ENCODE peak calls at places on chromosome 10, in five cellular contexts. F is transverse colon, V is H1, D is ovary, H is GM12878. B is an unnamed sample.

GRCh38 chr10:62937674-62938073 is 121.5 kb upstream of the EGR2 start:
- DNase-seq in F (no peak), V (no peak), D (no peak), H (no peak), B (no peak)

GRCh38 chr10:44400553-44400952 is 15.7 kb upstream of the CXCL12 start:
- DNase-seq in F (no peak), V (no peak), D (no peak), H (no peak), B (no peak)

GRCh38 chr10:62250594-62251198 is 17.9 kb downstream of the RTKN2 start:
- DNase-seq in F (no peak), V (no peak), D (no peak), H (no peak), B (no peak)

GRCh38 chr10:5893321-5893720 is 3.3 kb downstream of the FBH1 start:
- DNase-seq in F (no peak), V (no peak), D (no peak), H (no peak), B (no peak)

GRCh38 chr10:59176241-59177030 is at the start of gene PHYHIPL:
- DNase-seq in F (no peak), V (no peak), D (peak; percentile 36), H (no peak), B (no peak)

GRCh38 chr10:10927608-10928007 is 90.1 kb upstream of the CELF2 start:
- DNase-seq in F (no peak), V (no peak), D (no peak), H (no peak), B (no peak)

GRCh38 chr10:63166742-63167258 is 33.7 kb downstream of the NRBF2 start:
- DNase-seq in F (no peak), V (no peak), D (no peak), H (peak; percentile 33), B (no peak)

GRCh38 chr10:7258948-7259523 is 151.8 kb downstream of the SFMBT2 start:
- DNase-seq in F (peak; percentile 30), V (no peak), D (no peak), H (no peak), B (no peak)

GRCh38 chr10:43353495-43354324 is 17.7 kb upstream of the FXYD4 start:
- DNase-seq in F (no peak), V (no peak), D (no peak), H (no peak), B (no peak)

DNA sequence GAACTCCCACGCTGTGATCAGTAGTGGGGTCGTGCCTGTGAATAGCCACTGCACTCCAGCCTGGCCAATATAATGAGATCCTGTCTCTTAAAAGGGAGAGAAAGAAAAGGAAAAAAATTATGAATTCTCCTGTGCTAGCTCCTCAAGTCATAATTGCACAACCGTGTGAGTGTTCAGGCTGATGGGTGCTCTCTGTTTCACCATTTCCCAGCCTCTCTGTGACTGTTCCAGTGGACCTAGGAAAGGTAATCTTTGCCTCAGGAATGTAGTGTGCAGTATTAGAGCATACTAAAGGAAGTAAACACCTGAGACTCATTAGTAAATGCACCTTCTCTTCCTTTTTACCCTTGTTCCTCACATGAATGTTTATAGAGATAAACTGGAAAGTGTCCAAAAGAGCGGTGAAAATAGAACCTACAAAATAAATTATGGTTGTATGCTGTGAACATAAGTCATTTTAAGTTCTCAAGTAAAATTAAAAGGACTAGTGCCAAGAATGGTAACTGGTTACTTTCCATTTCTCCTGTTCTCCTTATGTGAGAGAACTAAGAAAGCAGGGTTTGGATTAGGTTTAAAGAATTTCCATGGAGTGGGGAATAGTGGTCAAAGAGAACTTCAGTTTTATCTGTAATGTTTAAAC is 42.7 kb downstream of the INPP5F start:
- DNase-seq in F (no peak), V (no peak), D (no peak), H (no peak), B (no peak)
- H3K4me1 ChIP-seq in F (peaks cover 8% of the 10 kb centered on the region), V (peaks cover 2% of the 10 kb centered on the region), D (peaks cover 2% of the 10 kb centered on the region), H (no peaks in the 10 kb centered on the region), B (no peaks in the 10 kb centered on the region)

DNA sequence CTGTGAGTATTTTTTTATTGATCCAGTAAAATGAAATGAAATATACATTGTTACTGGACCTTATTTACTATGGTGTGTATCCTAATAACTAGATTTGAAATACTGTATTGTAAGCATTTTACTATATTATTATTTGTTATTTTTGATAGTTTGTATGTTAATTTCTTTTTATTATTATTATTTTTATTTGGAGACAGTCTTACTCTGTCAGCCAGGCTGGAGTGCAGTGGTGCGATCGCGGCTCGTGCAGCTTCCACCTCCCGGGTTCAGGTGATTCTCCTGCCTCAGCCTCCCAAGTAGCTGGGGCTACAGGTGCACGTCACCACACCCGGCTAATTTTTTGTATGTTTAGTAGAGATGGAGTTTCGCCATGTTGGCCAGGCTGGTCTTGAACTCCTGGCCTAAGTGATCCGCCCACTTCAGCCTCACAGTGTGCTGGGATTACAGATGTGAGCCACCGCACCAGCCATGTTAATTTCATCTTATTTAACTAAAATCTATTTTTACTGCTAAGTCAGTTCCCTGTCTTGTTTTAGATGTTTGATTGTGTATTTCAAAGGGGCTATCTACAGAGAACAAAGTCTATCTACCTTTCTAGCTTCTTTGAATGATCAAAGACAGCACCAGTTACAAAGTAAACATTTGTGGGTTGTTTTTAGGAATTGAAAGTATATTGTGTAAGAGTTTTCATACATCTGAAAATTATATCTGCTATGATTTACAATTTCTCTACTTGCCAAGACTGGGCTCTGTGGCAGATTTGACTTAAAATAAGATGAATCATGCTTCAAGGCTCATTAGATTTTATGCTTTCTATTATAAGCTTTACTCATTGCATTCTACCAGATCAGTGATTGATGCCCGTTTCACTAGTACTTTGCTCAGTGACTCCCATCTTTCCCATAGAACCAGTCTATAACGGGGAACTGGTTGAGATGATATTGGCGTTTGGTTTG is 41.6 kb downstream of the CDC123 start:
- DNase-seq in F (no peak), V (no peak), D (no peak), H (no peak), B (no peak)
- TF ChIP-seq EP300 in F (no peak), V (no peak), D (no peak), H (no peak), B (no peak)

GRCh38 chr10:110821508-110821907 is 50.2 kb upstream of the PDCD4 start:
- DNase-seq in F (no peak), V (no peak), D (no peak), H (no peak), B (no peak)
- H3K4me1 ChIP-seq in F (peaks cover 76% of the 10 kb centered on the region), V (peaks cover 16% of the 10 kb centered on the region), D (peaks cover 35% of the 10 kb centered on the region), H (peaks cover 18% of the 10 kb centered on the region), B (no peaks in the 10 kb centered on the region)

GRCh38 chr10:17247210-17247609 is 19.2 kb downstream of the VIM start:
- DNase-seq in F (no peak), V (no peak), D (no peak), H (no peak), B (no peak)

GRCh38 chr10:17248964-17249363 is 20.9 kb downstream of the VIM start:
- DNase-seq in F (no peak), V (no peak), D (no peak), H (no peak), B (no peak)

GRCh38 chr10:17240617-17241016 is 12.6 kb downstream of the VIM start:
- DNase-seq in F (no peak), V (no peak), D (no peak), H (no peak), B (no peak)

GRCh38 chr10:17241611-17242333 is 13.7 kb downstream of the VIM start:
- DNase-seq in F (no peak), V (no peak), D (no peak), H (no peak), B (no peak)

DNA sequence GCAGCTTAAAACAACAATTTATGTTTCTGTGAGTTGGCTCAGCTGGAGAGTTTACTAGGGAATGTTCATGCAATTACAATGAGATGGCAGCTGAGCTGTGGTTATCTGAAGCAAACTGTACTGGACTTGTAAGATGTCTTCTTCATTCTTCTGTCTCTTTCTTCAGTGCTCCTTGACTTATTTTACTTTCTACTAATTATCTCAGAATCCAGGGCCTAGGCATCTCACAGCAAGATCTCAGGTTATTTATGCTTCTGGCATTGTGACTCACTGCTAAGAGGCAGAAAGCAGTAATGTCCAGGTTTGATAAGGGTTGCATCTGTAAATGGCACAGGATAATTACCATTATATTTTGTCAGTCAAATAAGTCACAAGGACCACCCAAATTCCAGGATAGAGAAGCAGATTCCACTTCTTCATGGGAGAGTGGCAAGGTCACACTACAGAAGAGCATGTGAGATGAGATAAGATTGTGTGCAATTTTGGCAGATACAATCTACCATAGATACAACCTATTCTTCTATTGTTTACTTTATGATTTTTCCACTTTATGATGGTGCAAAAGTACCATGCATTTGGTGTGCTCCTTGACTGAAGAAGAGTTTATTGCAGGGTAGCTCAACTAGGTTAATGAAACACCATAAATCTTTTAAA is 16.8 kb downstream of the VIM start:
- DNase-seq in F (no peak), V (no peak), D (no peak), H (no peak), B (no peak)
- TF ChIP-seq EP300 in F (no peak), V (no peak), D (no peak), H (no peak), B (no peak)

GRCh38 chr10:117542706-117543244 is at the start of gene EMX2:
- DNase-seq in F (no peak), V (no peak), D (no peak), H (no peak), B (no peak)

GRCh38 chr10:117541405-117541908 is 1.1 kb upstream of the EMX2 start:
- DNase-seq in F (no peak), V (no peak), D (peak; percentile 90), H (no peak), B (no peak)

GRCh38 chr10:117543245-117543998 is 876 bp downstream of the EMX2 start:
- DNase-seq in F (no peak), V (no peak), D (peak; percentile 78), H (no peak), B (no peak)

GRCh38 chr10:117540640-117541404 is 1.7 kb upstream of the EMX2 start:
- DNase-seq in F (no peak), V (no peak), D (no peak), H (no peak), B (no peak)

DNA sequence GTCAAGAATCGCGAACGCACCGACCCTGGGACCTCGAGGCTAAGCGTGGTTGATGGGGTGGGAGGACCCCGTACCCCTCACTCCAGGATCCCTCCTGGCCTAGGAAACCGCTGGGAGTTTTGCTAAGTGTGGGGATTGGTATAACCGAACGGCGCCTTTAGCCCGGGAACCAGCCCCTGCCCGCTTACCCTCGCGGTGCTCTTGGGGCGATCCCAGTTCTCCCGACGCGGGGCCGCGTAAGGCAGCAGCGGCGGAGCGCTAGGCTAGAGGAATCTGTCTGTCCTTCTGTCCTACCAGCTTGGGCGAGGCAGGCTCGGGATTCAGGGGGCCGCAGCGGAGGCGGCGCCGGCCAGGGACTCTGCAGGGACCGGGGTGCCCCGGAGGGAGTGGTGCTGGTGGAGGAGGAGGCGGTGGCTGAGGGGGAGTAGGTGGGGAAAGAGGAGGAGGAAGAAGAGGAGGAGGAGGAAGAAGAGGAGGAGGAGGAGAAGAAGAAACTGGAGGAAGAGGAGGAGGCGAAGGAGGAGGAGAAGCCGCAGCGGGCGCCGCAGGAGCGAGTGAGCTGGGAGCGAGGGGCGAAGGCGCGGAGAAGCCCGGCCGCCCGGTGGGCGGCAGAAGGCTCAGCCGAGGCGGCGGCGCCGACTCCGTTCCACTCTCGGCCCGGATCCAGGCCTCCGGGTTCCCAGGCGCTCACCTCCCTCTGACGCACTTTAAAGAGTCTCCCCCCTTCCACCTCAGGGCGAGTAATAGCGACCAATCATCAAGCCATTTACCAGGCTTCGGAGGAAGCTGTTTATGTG is 439 bp upstream of the EMX2 start:
- DNase-seq in F (no peak), V (no peak), D (peak; percentile 94), H (no peak), B (no peak)
- H3K4me1 ChIP-seq in F (peaks cover 35% of the 10 kb centered on the region), V (peaks cover 47% of the 10 kb centered on the region), D (peaks cover 9% of the 10 kb centered on the region), H (peaks cover 7% of the 10 kb centered on the region), B (no peaks in the 10 kb centered on the region)